ENCODE peak calls at places on chromosomes 6 and 20, in ten cellular contexts. One of them, this sample, is unnamed.

GRCh38 chr6:147194652-147195403 is 9.4 kb upstream of the STXBP5 start:
- DNase-seq in CD4-positive, alpha-beta T cell: no peak
- DNase-seq in HCT116: no peak
- DNase-seq in heart left ventricle: no peak
- DNase-seq in WERI-Rb-1: no peak
- DNase-seq in neural progenitor cell: no peak
- DNase-seq in lower lobe of right lung: no peak
- DNase-seq in CD8-positive, alpha-beta T cell: no peak
- DNase-seq in HL-60: no peak
- DNase-seq in mammary epithelial cell: peak; percentile 22
- DNase-seq in this sample: no peak

GRCh38 chr6:29748391-29749352 is 25.4 kb downstream of the HLA-F start:
- DNase-seq in WERI-Rb-1: peak; percentile 96
- DNase-seq in mammary epithelial cell: peak; percentile 91
- DNase-seq in HCT116: peak; percentile 69
- DNase-seq in neural progenitor cell: peak; percentile 95
- DNase-seq in lower lobe of right lung: peak; percentile 93
- DNase-seq in CD8-positive, alpha-beta T cell: peak; percentile 81
- DNase-seq in HL-60: peak; percentile 17
- DNase-seq in CD4-positive, alpha-beta T cell: peak; percentile 77
- DNase-seq in heart left ventricle: peak; percentile 96
- DNase-seq in this sample: peak; percentile 95

GRCh38 chr6:77638129-77638830 is 14.6 kb upstream of the MEI4 start:
- DNase-seq in CD4-positive, alpha-beta T cell: no peak
- DNase-seq in mammary epithelial cell: no peak
- DNase-seq in WERI-Rb-1: no peak
- DNase-seq in HL-60: no peak
- DNase-seq in heart left ventricle: no peak
- DNase-seq in HCT116: no peak
- DNase-seq in neural progenitor cell: no peak
- DNase-seq in lower lobe of right lung: no peak
- DNase-seq in CD8-positive, alpha-beta T cell: no peak
- DNase-seq in this sample: peak; percentile 40

GRCh38 chr6:130837067-130837466 is 9.9 kb downstream of the SMLR1 start:
- DNase-seq in CD8-positive, alpha-beta T cell: no peak
- DNase-seq in heart left ventricle: no peak
- DNase-seq in HCT116: no peak
- DNase-seq in mammary epithelial cell: no peak
- DNase-seq in CD4-positive, alpha-beta T cell: no peak
- DNase-seq in HL-60: no peak
- DNase-seq in lower lobe of right lung: no peak
- DNase-seq in WERI-Rb-1: no peak
- DNase-seq in neural progenitor cell: no peak
- DNase-seq in this sample: no peak

GRCh38 chr20:44632103-44632752 is 19.3 kb downstream of the ADA start:
- DNase-seq in lower lobe of right lung: no peak
- DNase-seq in HCT116: no peak
- DNase-seq in CD8-positive, alpha-beta T cell: no peak
- DNase-seq in mammary epithelial cell: no peak
- DNase-seq in heart left ventricle: no peak
- DNase-seq in HL-60: no peak
- DNase-seq in WERI-Rb-1: no peak
- DNase-seq in CD4-positive, alpha-beta T cell: no peak
- DNase-seq in neural progenitor cell: no peak
- DNase-seq in this sample: no peak

GRCh38 chr6:56758120-56758519 is 115.4 kb upstream of the DST start:
- DNase-seq in HL-60: no peak
- DNase-seq in CD4-positive, alpha-beta T cell: no peak
- DNase-seq in mammary epithelial cell: no peak
- DNase-seq in heart left ventricle: no peak
- DNase-seq in CD8-positive, alpha-beta T cell: no peak
- DNase-seq in neural progenitor cell: no peak
- DNase-seq in HCT116: no peak
- DNase-seq in WERI-Rb-1: no peak
- DNase-seq in lower lobe of right lung: no peak
- DNase-seq in this sample: no peak

GRCh38 chr6:113476937-113477839 is 380.0 kb upstream of the MARCKS start:
- DNase-seq in HL-60: no peak
- DNase-seq in mammary epithelial cell: peak; percentile 49
- DNase-seq in HCT116: no peak
- DNase-seq in heart left ventricle: no peak
- DNase-seq in neural progenitor cell: no peak
- DNase-seq in CD4-positive, alpha-beta T cell: no peak
- DNase-seq in WERI-Rb-1: no peak
- DNase-seq in lower lobe of right lung: no peak
- DNase-seq in CD8-positive, alpha-beta T cell: no peak
- DNase-seq in this sample: no peak

GRCh38 chr6:159117031-159117430 is 52.2 kb upstream of the FNDC1 start:
- DNase-seq in lower lobe of right lung: no peak
- DNase-seq in HL-60: no peak
- DNase-seq in CD8-positive, alpha-beta T cell: no peak
- DNase-seq in heart left ventricle: no peak
- DNase-seq in CD4-positive, alpha-beta T cell: no peak
- DNase-seq in neural progenitor cell: no peak
- DNase-seq in HCT116: no peak
- DNase-seq in WERI-Rb-1: no peak
- DNase-seq in mammary epithelial cell: peak; percentile 46
- DNase-seq in this sample: no peak

GRCh38 chr6:109342564-109342963 is 39.7 kb downstream of the CD164 start:
- DNase-seq in CD4-positive, alpha-beta T cell: no peak
- DNase-seq in CD8-positive, alpha-beta T cell: no peak
- DNase-seq in heart left ventricle: no peak
- DNase-seq in HCT116: no peak
- DNase-seq in neural progenitor cell: no peak
- DNase-seq in lower lobe of right lung: no peak
- DNase-seq in HL-60: no peak
- DNase-seq in mammary epithelial cell: no peak
- DNase-seq in WERI-Rb-1: no peak
- DNase-seq in this sample: no peak

GRCh38 chr6:23180504-23181293 is 611.3 kb downstream of the HDGFL1 start:
- DNase-seq in HL-60: no peak
- DNase-seq in neural progenitor cell: peak; percentile 56
- DNase-seq in mammary epithelial cell: no peak
- DNase-seq in CD4-positive, alpha-beta T cell: no peak
- DNase-seq in lower lobe of right lung: peak; percentile 50
- DNase-seq in heart left ventricle: peak; percentile 74
- DNase-seq in HCT116: no peak
- DNase-seq in WERI-Rb-1: peak; percentile 44
- DNase-seq in CD8-positive, alpha-beta T cell: no peak
- DNase-seq in this sample: no peak

GRCh38 chr6:169293196-169293595 is 39.5 kb upstream of the THBS2 start:
- DNase-seq in heart left ventricle: no peak
- DNase-seq in HCT116: no peak
- DNase-seq in HL-60: no peak
- DNase-seq in neural progenitor cell: no peak
- DNase-seq in CD4-positive, alpha-beta T cell: no peak
- DNase-seq in CD8-positive, alpha-beta T cell: no peak
- DNase-seq in lower lobe of right lung: no peak
- DNase-seq in WERI-Rb-1: no peak
- DNase-seq in mammary epithelial cell: no peak
- DNase-seq in this sample: no peak

GRCh38 chr6:160428069-160428430 is 79.9 kb downstream of the SLC22A3 start:
- DNase-seq in mammary epithelial cell: no peak
- DNase-seq in HCT116: no peak
- DNase-seq in neural progenitor cell: no peak
- DNase-seq in lower lobe of right lung: peak; percentile 49
- DNase-seq in CD4-positive, alpha-beta T cell: no peak
- DNase-seq in heart left ventricle: peak; percentile 64
- DNase-seq in WERI-Rb-1: no peak
- DNase-seq in HL-60: no peak
- DNase-seq in CD8-positive, alpha-beta T cell: no peak
- DNase-seq in this sample: no peak

GRCh38 chr6:89161326-89162046 is 15.6 kb downstream of the PM20D2 start:
- DNase-seq in CD4-positive, alpha-beta T cell: no peak
- DNase-seq in HL-60: no peak
- DNase-seq in neural progenitor cell: peak; percentile 42
- DNase-seq in heart left ventricle: no peak
- DNase-seq in CD8-positive, alpha-beta T cell: no peak
- DNase-seq in HCT116: no peak
- DNase-seq in mammary epithelial cell: no peak
- DNase-seq in WERI-Rb-1: peak; percentile 21
- DNase-seq in lower lobe of right lung: no peak
- DNase-seq in this sample: no peak

GRCh38 chr6:19180348-19181073 is 656.7 kb upstream of the ID4 start:
- DNase-seq in CD4-positive, alpha-beta T cell: no peak
- DNase-seq in lower lobe of right lung: no peak
- DNase-seq in HCT116: no peak
- DNase-seq in heart left ventricle: peak; percentile 80
- DNase-seq in mammary epithelial cell: no peak
- DNase-seq in neural progenitor cell: no peak
- DNase-seq in WERI-Rb-1: no peak
- DNase-seq in HL-60: no peak
- DNase-seq in CD8-positive, alpha-beta T cell: no peak
- DNase-seq in this sample: no peak

GRCh38 chr6:13539572-13539971 is 34.8 kb upstream of the SIRT5 start:
- DNase-seq in CD8-positive, alpha-beta T cell: no peak
- DNase-seq in CD4-positive, alpha-beta T cell: no peak
- DNase-seq in WERI-Rb-1: no peak
- DNase-seq in HCT116: no peak
- DNase-seq in lower lobe of right lung: no peak
- DNase-seq in HL-60: no peak
- DNase-seq in neural progenitor cell: no peak
- DNase-seq in mammary epithelial cell: no peak
- DNase-seq in heart left ventricle: no peak
- DNase-seq in this sample: no peak

GRCh38 chr6:169604076-169604475 is 97.8 kb downstream of the WDR27 start:
- DNase-seq in lower lobe of right lung: no peak
- DNase-seq in mammary epithelial cell: no peak
- DNase-seq in HCT116: no peak
- DNase-seq in WERI-Rb-1: no peak
- DNase-seq in HL-60: no peak
- DNase-seq in CD8-positive, alpha-beta T cell: no peak
- DNase-seq in CD4-positive, alpha-beta T cell: no peak
- DNase-seq in neural progenitor cell: no peak
- DNase-seq in heart left ventricle: no peak
- DNase-seq in this sample: no peak

GRCh38 chr6:14876778-14877613 is 368.9 kb upstream of the JARID2 start:
- DNase-seq in CD4-positive, alpha-beta T cell: no peak
- DNase-seq in HCT116: no peak
- DNase-seq in neural progenitor cell: no peak
- DNase-seq in mammary epithelial cell: peak; percentile 78
- DNase-seq in HL-60: no peak
- DNase-seq in lower lobe of right lung: no peak
- DNase-seq in WERI-Rb-1: no peak
- DNase-seq in heart left ventricle: no peak
- DNase-seq in CD8-positive, alpha-beta T cell: peak; percentile 19
- DNase-seq in this sample: no peak

GRCh38 chr6:83311231-83311630 is 118.1 kb downstream of the RWDD2A start:
- DNase-seq in WERI-Rb-1: no peak
- DNase-seq in HCT116: no peak
- DNase-seq in mammary epithelial cell: no peak
- DNase-seq in heart left ventricle: no peak
- DNase-seq in HL-60: no peak
- DNase-seq in neural progenitor cell: no peak
- DNase-seq in CD8-positive, alpha-beta T cell: no peak
- DNase-seq in CD4-positive, alpha-beta T cell: no peak
- DNase-seq in lower lobe of right lung: no peak
- DNase-seq in this sample: no peak

GRCh38 chr6:32559747-32560146 is 29.7 kb upstream of the HLA-DRB5 start:
- DNase-seq in heart left ventricle: no peak
- DNase-seq in HCT116: no peak
- DNase-seq in neural progenitor cell: no peak
- DNase-seq in CD4-positive, alpha-beta T cell: no peak
- DNase-seq in lower lobe of right lung: no peak
- DNase-seq in CD8-positive, alpha-beta T cell: no peak
- DNase-seq in HL-60: no peak
- DNase-seq in mammary epithelial cell: no peak
- DNase-seq in WERI-Rb-1: no peak
- DNase-seq in this sample: no peak

GRCh38 chr20:17822039-17822438 is 122.3 kb downstream of the BANF2 start:
- DNase-seq in lower lobe of right lung: no peak
- DNase-seq in CD8-positive, alpha-beta T cell: no peak
- DNase-seq in heart left ventricle: no peak
- DNase-seq in CD4-positive, alpha-beta T cell: no peak
- DNase-seq in HCT116: no peak
- DNase-seq in neural progenitor cell: no peak
- DNase-seq in WERI-Rb-1: no peak
- DNase-seq in HL-60: no peak
- DNase-seq in mammary epithelial cell: no peak
- DNase-seq in this sample: no peak
- TF ChIP-seq CTCF in lower lobe of right lung: no peak
- TF ChIP-seq CTCF in CD8-positive, alpha-beta T cell: no peak
- TF ChIP-seq CTCF in heart left ventricle: no peak
- TF ChIP-seq CTCF in CD4-positive, alpha-beta T cell: no peak
- TF ChIP-seq CTCF in HCT116: no peak
- TF ChIP-seq CTCF in neural progenitor cell: no peak
- TF ChIP-seq CTCF in WERI-Rb-1: no peak
- TF ChIP-seq CTCF in HL-60: no peak
- TF ChIP-seq CTCF in mammary epithelial cell: no peak
- TF ChIP-seq CTCF in this sample: no peak

GRCh38 chr6:11161031-11161966 is 49.8 kb upstream of the ERVFRD-1 start:
- DNase-seq in CD4-positive, alpha-beta T cell: no peak
- DNase-seq in mammary epithelial cell: peak; percentile 78
- DNase-seq in lower lobe of right lung: no peak
- DNase-seq in heart left ventricle: no peak
- DNase-seq in neural progenitor cell: no peak
- DNase-seq in HL-60: no peak
- DNase-seq in WERI-Rb-1: no peak
- DNase-seq in CD8-positive, alpha-beta T cell: no peak
- DNase-seq in HCT116: no peak
- DNase-seq in this sample: no peak
- H3K27ac ChIP-seq in CD4-positive, alpha-beta T cell: no peak overlapping the region
- H3K27ac ChIP-seq in mammary epithelial cell: peak overlapping the region; percentile 80
- H3K27ac ChIP-seq in lower lobe of right lung: no peak overlapping the region
- H3K27ac ChIP-seq in heart left ventricle: no peak overlapping the region
- H3K27ac ChIP-seq in neural progenitor cell: no peak overlapping the region
- H3K27ac ChIP-seq in HL-60: no peak overlapping the region
- H3K27ac ChIP-seq in WERI-Rb-1: no peak overlapping the region
- H3K27ac ChIP-seq in CD8-positive, alpha-beta T cell: no peak overlapping the region
- H3K27ac ChIP-seq in HCT116: no peak overlapping the region
- H3K27ac ChIP-seq in this sample: no peak overlapping the region

GRCh38 chr6:34190504-34191122 is 44.7 kb upstream of the GRM4 start:
- DNase-seq in mammary epithelial cell: no peak
- DNase-seq in WERI-Rb-1: peak; percentile 76
- DNase-seq in heart left ventricle: no peak
- DNase-seq in CD8-positive, alpha-beta T cell: no peak
- DNase-seq in lower lobe of right lung: no peak
- DNase-seq in CD4-positive, alpha-beta T cell: no peak
- DNase-seq in neural progenitor cell: no peak
- DNase-seq in HL-60: no peak
- DNase-seq in HCT116: no peak
- DNase-seq in this sample: no peak
- TF ChIP-seq CTCF in mammary epithelial cell: no peak
- TF ChIP-seq CTCF in WERI-Rb-1: peak; percentile 86
- TF ChIP-seq CTCF in heart left ventricle: no peak
- TF ChIP-seq CTCF in CD8-positive, alpha-beta T cell: no peak
- TF ChIP-seq CTCF in lower lobe of right lung: no peak
- TF ChIP-seq CTCF in CD4-positive, alpha-beta T cell: no peak
- TF ChIP-seq CTCF in neural progenitor cell: peak; percentile 12
- TF ChIP-seq CTCF in HL-60: no peak
- TF ChIP-seq CTCF in HCT116: no peak
- TF ChIP-seq CTCF in this sample: no peak

DNA sequence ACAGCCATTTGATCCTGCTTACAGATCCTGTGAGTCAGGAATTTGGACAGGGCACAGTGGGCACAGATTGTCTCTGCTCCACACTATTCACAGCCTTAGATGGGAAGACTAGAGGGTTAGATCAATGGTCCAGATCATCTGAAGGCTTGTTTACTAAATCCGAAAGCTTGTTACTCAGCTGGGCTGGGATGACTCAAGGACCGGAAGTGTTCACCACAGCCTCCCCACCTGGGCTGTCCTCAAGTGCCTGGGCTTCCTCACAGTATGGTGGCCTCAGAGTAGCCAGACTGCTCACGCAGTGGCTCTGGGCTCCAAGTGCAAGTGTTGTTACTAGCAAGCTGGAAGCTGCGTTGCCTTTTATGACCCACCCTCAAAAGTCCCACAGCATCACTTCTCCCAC is 75.4 kb upstream of the INSM1 start:
- DNase-seq in HCT116: no peak
- DNase-seq in lower lobe of right lung: no peak
- DNase-seq in CD4-positive, alpha-beta T cell: no peak
- DNase-seq in mammary epithelial cell: no peak
- DNase-seq in neural progenitor cell: no peak
- DNase-seq in CD8-positive, alpha-beta T cell: no peak
- DNase-seq in HL-60: no peak
- DNase-seq in heart left ventricle: no peak
- DNase-seq in WERI-Rb-1: no peak
- DNase-seq in this sample: no peak
- H3K27ac ChIP-seq in HCT116: no peak overlapping the region
- H3K27ac ChIP-seq in lower lobe of right lung: no peak overlapping the region
- H3K27ac ChIP-seq in CD4-positive, alpha-beta T cell: no peak overlapping the region
- H3K27ac ChIP-seq in mammary epithelial cell: no peak overlapping the region
- H3K27ac ChIP-seq in neural progenitor cell: no peak overlapping the region
- H3K27ac ChIP-seq in CD8-positive, alpha-beta T cell: no peak overlapping the region
- H3K27ac ChIP-seq in HL-60: no peak overlapping the region
- H3K27ac ChIP-seq in heart left ventricle: no peak overlapping the region
- H3K27ac ChIP-seq in WERI-Rb-1: no peak overlapping the region
- H3K27ac ChIP-seq in this sample: no peak overlapping the region

This sample was measured in left lung.